ENCODE peak calls at places on chromosome 13, in seven cellular contexts. One of them, this sample, is unnamed.

GRCh38 chr13:107373551-107373950 is 805.6 kb upstream of the ARGLU1 start:
- DNase-seq in activated CD8-positive, alpha-beta T cell treated with anti-CD3 and anti-CD28 coated beads for 36 hours: no peak
- DNase-seq in fibroblast of pulmonary artery: peak
- DNase-seq in Peyer's patch: no peak
- DNase-seq in HL-60: no peak
- DNase-seq in activated CD4-positive, alpha-beta T cell treated with anti-CD3 and anti-CD28 coated beads, Interleukin-2, amount 50 U/mL, for 24 hours: no peak
- DNase-seq in stimulated activated CD8-positive, alpha-beta memory T cell treated with anti-CD3 and anti-CD28 coated beads, Interleukin-4, amount 100 ng/mL, for 4 hours: no peak
- DNase-seq in this sample: peak

GRCh38 chr13:52125547-52125946 is 3.3 kb downstream of the NEK5 start:
- DNase-seq in activated CD4-positive, alpha-beta T cell treated with anti-CD3 and anti-CD28 coated beads, Interleukin-2, amount 50 U/mL, for 24 hours: no peak
- DNase-seq in fibroblast of pulmonary artery: no peak
- DNase-seq in Peyer's patch: no peak
- DNase-seq in stimulated activated CD8-positive, alpha-beta memory T cell treated with anti-CD3 and anti-CD28 coated beads, Interleukin-4, amount 100 ng/mL, for 4 hours: no peak
- DNase-seq in activated CD8-positive, alpha-beta T cell treated with anti-CD3 and anti-CD28 coated beads for 36 hours: no peak
- DNase-seq in HL-60: no peak
- DNase-seq in this sample: no peak

GRCh38 chr13:32045963-32046785 is 14.6 kb downstream of the FRY start:
- DNase-seq in HL-60: peak
- DNase-seq in fibroblast of pulmonary artery: peak
- DNase-seq in activated CD4-positive, alpha-beta T cell treated with anti-CD3 and anti-CD28 coated beads, Interleukin-2, amount 50 U/mL, for 24 hours: no peak
- DNase-seq in stimulated activated CD8-positive, alpha-beta memory T cell treated with anti-CD3 and anti-CD28 coated beads, Interleukin-4, amount 100 ng/mL, for 4 hours: no peak
- DNase-seq in activated CD8-positive, alpha-beta T cell treated with anti-CD3 and anti-CD28 coated beads for 36 hours: peak
- DNase-seq in Peyer's patch: no peak
- DNase-seq in this sample: no peak

GRCh38 chr13:51330741-51331140 is 8.8 kb upstream of the SERPINE3 start:
- DNase-seq in Peyer's patch: no peak
- DNase-seq in activated CD8-positive, alpha-beta T cell treated with anti-CD3 and anti-CD28 coated beads for 36 hours: peak
- DNase-seq in fibroblast of pulmonary artery: peak
- DNase-seq in activated CD4-positive, alpha-beta T cell treated with anti-CD3 and anti-CD28 coated beads, Interleukin-2, amount 50 U/mL, for 24 hours: no peak
- DNase-seq in stimulated activated CD8-positive, alpha-beta memory T cell treated with anti-CD3 and anti-CD28 coated beads, Interleukin-4, amount 100 ng/mL, for 4 hours: no peak
- DNase-seq in HL-60: peak
- DNase-seq in this sample: no peak

GRCh38 chr13:29402168-29402621 is 193.3 kb downstream of the SLC7A1 start:
- DNase-seq in HL-60: no peak
- DNase-seq in activated CD8-positive, alpha-beta T cell treated with anti-CD3 and anti-CD28 coated beads for 36 hours: no peak
- DNase-seq in Peyer's patch: no peak
- DNase-seq in fibroblast of pulmonary artery: peak
- DNase-seq in activated CD4-positive, alpha-beta T cell treated with anti-CD3 and anti-CD28 coated beads, Interleukin-2, amount 50 U/mL, for 24 hours: no peak
- DNase-seq in stimulated activated CD8-positive, alpha-beta memory T cell treated with anti-CD3 and anti-CD28 coated beads, Interleukin-4, amount 100 ng/mL, for 4 hours: no peak
- DNase-seq in this sample: peak

GRCh38 chr13:37640499-37640898 is 41.9 kb upstream of the POSTN start:
- DNase-seq in stimulated activated CD8-positive, alpha-beta memory T cell treated with anti-CD3 and anti-CD28 coated beads, Interleukin-4, amount 100 ng/mL, for 4 hours: no peak
- DNase-seq in activated CD4-positive, alpha-beta T cell treated with anti-CD3 and anti-CD28 coated beads, Interleukin-2, amount 50 U/mL, for 24 hours: no peak
- DNase-seq in fibroblast of pulmonary artery: peak
- DNase-seq in Peyer's patch: no peak
- DNase-seq in activated CD8-positive, alpha-beta T cell treated with anti-CD3 and anti-CD28 coated beads for 36 hours: no peak
- DNase-seq in HL-60: no peak
- DNase-seq in this sample: no peak

GRCh38 chr13:34164585-34164984 is 346.6 kb downstream of the RFC3 start:
- DNase-seq in HL-60: no peak
- DNase-seq in activated CD8-positive, alpha-beta T cell treated with anti-CD3 and anti-CD28 coated beads for 36 hours: no peak
- DNase-seq in Peyer's patch: no peak
- DNase-seq in stimulated activated CD8-positive, alpha-beta memory T cell treated with anti-CD3 and anti-CD28 coated beads, Interleukin-4, amount 100 ng/mL, for 4 hours: no peak
- DNase-seq in activated CD4-positive, alpha-beta T cell treated with anti-CD3 and anti-CD28 coated beads, Interleukin-2, amount 50 U/mL, for 24 hours: no peak
- DNase-seq in fibroblast of pulmonary artery: no peak
- DNase-seq in this sample: no peak

GRCh38 chr13:40777166-40777956 is 6.4 kb upstream of the MRPS31 start:
- DNase-seq in activated CD8-positive, alpha-beta T cell treated with anti-CD3 and anti-CD28 coated beads for 36 hours: peak
- DNase-seq in fibroblast of pulmonary artery: peak
- DNase-seq in HL-60: peak
- DNase-seq in Peyer's patch: peak
- DNase-seq in stimulated activated CD8-positive, alpha-beta memory T cell treated with anti-CD3 and anti-CD28 coated beads, Interleukin-4, amount 100 ng/mL, for 4 hours: no peak
- DNase-seq in activated CD4-positive, alpha-beta T cell treated with anti-CD3 and anti-CD28 coated beads, Interleukin-2, amount 50 U/mL, for 24 hours: no peak
- DNase-seq in this sample: peak

This sample was measured in NCI-H226.